ENCODE peak calls at places on chromosomes 3 and 15, in five cellular contexts. B, N, P, A and J are unnamed samples.

GRCh38 chr15:67571643-67572415 is 29.3 kb downstream of the MAP2K5 start:
- DNase-seq in B (no peak), N (no peak), P (no peak), A (peak), J (no peak)

GRCh38 chr3:169542347-169542751 is 121.2 kb downstream of the MECOM start:
- DNase-seq in B (no peak), N (no peak), P (no peak), A (no peak), J (no peak)

GRCh38 chr3:42198709-42199108 is 67.3 kb downstream of the CCK start:
- DNase-seq in B (no peak), N (no peak), P (no peak), A (no peak), J (no peak)

GRCh38 chr3:125107861-125108567 is 52.2 kb upstream of the HEG1 start:
- DNase-seq in B (peak), N (no peak), P (peak), A (peak), J (peak)

GRCh38 chr15:28954466-28955159 is 68.8 kb downstream of the APBA2 start:
- DNase-seq in B (no peak), N (no peak), P (no peak), A (no peak), J (no peak)

GRCh38 chr3:129602730-129603560 is 3.5 kb downstream of the PLXND1 start:
- DNase-seq in B (peak), N (peak), P (peak), A (peak), J (no peak)

GRCh38 chr3:186492594-186492993 is 51.6 kb downstream of the CRYGS start:
- DNase-seq in B (peak), N (no peak), P (no peak), A (no peak), J (no peak)

GRCh38 chr15:44726136-44726535 is 10.2 kb upstream of the TRIM69 start:
- DNase-seq in B (peak), N (no peak), P (no peak), A (no peak), J (no peak)

GRCh38 chr15:75694241-75695182 is 18.1 kb downstream of the CSPG4 start:
- DNase-seq in B (peak), N (peak), P (peak), A (peak), J (peak)

GRCh38 chr3:40079203-40079844 is 230.2 kb upstream of the EIF1B start:
- DNase-seq in B (peak), N (no peak), P (no peak), A (peak), J (no peak)
- H3K27ac ChIP-seq in B (peak), N (no peak), P (no peak), A (no peak), J (peak)

DNA sequence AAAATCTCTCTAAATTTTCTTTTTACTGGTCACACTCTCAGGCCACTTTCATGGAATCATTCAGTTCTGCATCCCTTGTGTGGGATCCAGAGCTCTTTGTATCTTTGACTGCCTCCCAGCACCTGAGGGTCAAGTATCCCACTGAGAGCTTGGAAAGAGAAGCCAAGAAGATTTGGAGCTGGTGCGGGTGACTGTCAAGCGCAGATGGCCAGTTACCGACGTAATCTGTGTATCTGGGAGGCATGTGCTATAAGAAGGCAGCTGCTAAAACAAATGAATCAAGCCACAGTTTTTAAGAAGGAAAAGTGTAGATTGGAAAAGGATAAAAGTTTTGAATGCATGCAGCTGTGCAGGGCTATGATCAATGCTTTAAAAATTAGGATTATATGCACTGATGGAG is 36.3 kb upstream of the CPB1 start:
- DNase-seq in B (peak), N (no peak), P (no peak), A (no peak), J (no peak)
- H3K27ac ChIP-seq in B (no peak), N (peak), P (no peak), A (no peak), J (no peak)

DNA sequence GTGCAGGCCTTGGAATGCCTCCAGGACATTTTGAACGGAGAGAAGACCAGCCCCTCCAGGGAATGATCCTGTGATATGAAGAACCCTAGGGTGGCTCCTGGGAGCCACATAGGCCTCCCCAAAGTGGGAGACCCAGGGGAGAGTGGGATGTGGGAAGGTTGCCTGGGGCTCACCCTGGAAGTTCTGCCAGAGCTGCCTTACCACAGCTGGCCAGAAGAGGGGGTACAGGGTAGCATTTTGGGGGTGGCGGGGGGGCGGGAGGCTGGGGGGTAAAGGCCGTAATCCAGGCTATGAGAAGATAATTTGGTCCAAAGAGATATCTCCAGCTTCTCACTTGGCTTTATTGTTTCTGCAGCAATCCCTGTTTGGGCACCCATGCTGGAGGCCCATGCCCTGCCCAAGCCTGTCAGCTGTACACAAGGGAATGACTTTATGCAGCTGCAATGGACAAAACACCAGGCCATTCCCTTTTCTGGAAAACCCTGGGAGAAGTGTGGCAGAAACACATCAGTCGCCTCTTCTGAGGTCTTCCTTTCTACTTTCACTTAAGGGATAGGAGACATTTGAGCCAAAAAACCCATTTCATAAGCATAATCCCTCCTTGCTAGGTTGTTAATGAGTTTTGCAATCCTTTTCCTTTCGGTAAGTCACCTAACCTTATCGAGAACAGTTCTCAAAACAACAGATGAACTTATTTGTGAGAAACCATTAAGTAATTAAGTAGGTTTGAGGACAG is 11.0 kb upstream of the MUSTN1 start:
- DNase-seq in B (no peak), N (peak), P (no peak), A (no peak), J (no peak)
- H3K27ac ChIP-seq in B (no peak), N (peak), P (no peak), A (no peak), J (no peak)

GRCh38 chr3:50168388-50168787 is 13.3 kb downstream of the SEMA3F start:
- DNase-seq in B (no peak), N (no peak), P (no peak), A (no peak), J (no peak)
- H3K27ac ChIP-seq in B (no peak), N (peak), P (no peak), A (peak), J (peak)

GRCh38 chr3:13280856-13281656 is 139.1 kb downstream of the NUP210 start:
- DNase-seq in B (no peak), N (peak), P (no peak), A (no peak), J (no peak)

GRCh38 chr3:13280122-13280790 is 139.9 kb downstream of the NUP210 start:
- DNase-seq in B (no peak), N (peak), P (no peak), A (no peak), J (no peak)

GRCh38 chr3:13282528-13282985 is 137.6 kb downstream of the NUP210 start:
- DNase-seq in B (no peak), N (peak), P (no peak), A (peak), J (no peak)

GRCh38 chr3:13282986-13283876 is 136.9 kb downstream of the NUP210 start:
- DNase-seq in B (peak), N (peak), P (no peak), A (peak), J (no peak)

GRCh38 chr3:13281657-13282527 is 138.2 kb downstream of the NUP210 start:
- DNase-seq in B (no peak), N (peak), P (no peak), A (peak), J (no peak)
- H3K27ac ChIP-seq in B (no peak), N (peak), P (no peak), A (no peak), J (no peak)

GRCh38 chr15:74565381-74566085 is 24.5 kb downstream of the ARID3B start:
- DNase-seq in B (no peak), N (no peak), P (no peak), A (no peak), J (no peak)
- H3K27ac ChIP-seq in B (no peak), N (peak), P (no peak), A (no peak), J (no peak)

GRCh38 chr3:194470615-194471014 is 16.2 kb downstream of the ATP13A3 start:
- DNase-seq in B (no peak), N (no peak), P (no peak), A (no peak), J (no peak)
- H3K27ac ChIP-seq in B (no peak), N (no peak), P (no peak), A (no peak), J (no peak)

GRCh38 chr3:177195242-177195940 is 1.9 kb downstream of the TBL1XR1 start:
- DNase-seq in B (peak), N (no peak), P (no peak), A (peak), J (no peak)

GRCh38 chr3:177195941-177196472 is 1.3 kb downstream of the TBL1XR1 start:
- DNase-seq in B (no peak), N (no peak), P (no peak), A (peak), J (no peak)

GRCh38 chr3:177194319-177194718 is 3.0 kb downstream of the TBL1XR1 start:
- DNase-seq in B (no peak), N (no peak), P (no peak), A (no peak), J (no peak)

GRCh38 chr3:177191108-177191779 is 6.0 kb downstream of the TBL1XR1 start:
- DNase-seq in B (no peak), N (no peak), P (no peak), A (no peak), J (no peak)

GRCh38 chr3:177193706-177194268 is 3.5 kb downstream of the TBL1XR1 start:
- DNase-seq in B (no peak), N (no peak), P (no peak), A (no peak), J (no peak)
- H3K27ac ChIP-seq in B (no peak), N (peak), P (no peak), A (no peak), J (peak)

DNA sequence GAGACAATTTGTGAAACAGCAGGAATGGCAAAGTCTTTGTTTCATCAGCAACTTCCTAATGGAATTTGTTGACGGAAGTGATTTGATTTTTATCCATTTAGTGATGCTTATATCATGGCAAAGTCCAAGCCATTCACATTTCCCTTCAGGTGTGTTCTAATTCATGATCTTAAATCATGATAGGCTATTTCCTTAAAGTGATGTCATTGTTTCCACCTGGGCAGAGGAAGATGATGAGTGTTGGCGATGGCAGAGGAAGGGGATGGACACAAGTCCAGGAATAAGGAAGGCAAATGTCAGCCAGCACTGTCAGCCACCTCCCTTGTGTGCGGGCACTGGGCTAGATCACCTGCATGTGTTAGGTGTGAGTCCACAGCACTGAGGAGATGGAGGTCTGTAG is 49.9 kb downstream of the EEFSEC start:
- DNase-seq in B (no peak), N (no peak), P (no peak), A (no peak), J (no peak)
- H3K27ac ChIP-seq in B (no peak), N (no peak), P (no peak), A (no peak), J (no peak)

DNA sequence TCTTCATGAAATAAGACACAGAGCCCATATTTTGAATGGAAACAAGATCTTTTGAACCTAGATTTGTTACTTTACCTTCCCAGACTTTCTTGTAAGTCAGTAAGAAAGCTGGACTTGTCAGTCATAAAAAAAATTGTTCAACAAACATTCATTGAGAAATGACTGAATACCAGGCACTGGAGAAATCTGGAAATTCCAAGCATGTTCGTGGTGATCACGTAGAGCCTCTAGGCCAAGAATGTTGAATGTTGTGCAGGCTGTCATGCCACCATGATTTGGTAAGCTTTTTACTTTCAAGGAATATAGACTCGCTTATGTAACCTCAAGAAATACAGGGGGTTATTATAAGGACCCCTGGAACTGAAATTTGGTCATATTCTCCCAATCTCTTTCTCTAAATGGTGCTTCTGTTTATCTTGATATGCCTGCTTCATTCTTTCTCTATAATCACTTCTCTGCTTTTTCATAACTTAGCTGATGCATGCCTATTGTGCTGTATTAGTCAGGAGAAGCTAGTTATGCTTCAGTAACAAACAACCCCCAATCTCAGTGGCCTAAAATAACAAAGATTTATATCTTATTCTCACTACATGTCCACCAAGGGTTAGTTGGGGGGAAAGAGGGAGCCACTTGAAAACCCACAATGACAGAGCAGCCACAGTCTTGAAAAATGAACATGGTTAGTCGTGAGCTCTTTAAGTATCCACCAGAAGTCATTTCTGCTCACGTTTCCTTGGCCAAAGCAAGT is 3.4 kb upstream of the TPM1 start:
- DNase-seq in B (peak), N (no peak), P (no peak), A (no peak), J (no peak)
- H3K27ac ChIP-seq in B (no peak), N (peak), P (no peak), A (no peak), J (peak)